ENCODE peak calls at places on chromosomes 1 and 21, in nine cellular contexts. F is HS-27A; V is AG20443; R is cardiac muscle cell; A is amniotic epithelial cell; W is cardiac septum; H is progenitor cell of endocrine pancreas; T is activated T-cell treated with anti-CD3 and anti-CD28 coated beads, Interleukin-2, amount 50 U/mL, for 48 hours; M is cardiac fibroblast. E is an unnamed sample.

GRCh38 chr1:33337994-33338494 is 17.1 kb upstream of the A3GALT2 start:
- DNase-seq in F (no peak), V (peak), R (peak), A (peak), W (no peak), H (no peak), T (no peak), M (peak), E (no peak)

GRCh38 chr21:41186763-41187536 is 19.0 kb downstream of the BACE2 start:
- DNase-seq in F (no peak), V (no peak), R (no peak), A (no peak), W (no peak), H (no peak), T (no peak), M (no peak), E (no peak)

GRCh38 chr21:30740462-30740861 is 6.6 kb downstream of the KRTAP21-2 start:
- DNase-seq in F (no peak), V (no peak), R (no peak), A (no peak), W (no peak), H (no peak), T (no peak), M (no peak), E (no peak)

GRCh38 chr1:101323530-101323929 is 86.7 kb downstream of the S1PR1 start:
- DNase-seq in F (no peak), V (no peak), R (no peak), A (no peak), W (no peak), H (no peak), T (no peak), M (no peak), E (no peak)

GRCh38 chr1:201795066-201795465 is 33.9 kb upstream of the IPO9 start:
- DNase-seq in F (no peak), V (peak), R (peak), A (no peak), W (no peak), H (no peak), T (no peak), M (peak), E (no peak)

GRCh38 chr1:8409107-8409506 is 91.2 kb downstream of the SLC45A1 start:
- DNase-seq in F (no peak), V (peak), R (peak), A (peak), W (no peak), H (no peak), T (no peak), M (peak), E (no peak)

GRCh38 chr1:182684128-182684828 is at the start of gene RGS8:
- DNase-seq in F (no peak), V (no peak), R (no peak), A (no peak), W (no peak), H (no peak), T (no peak), M (no peak), E (no peak)

GRCh38 chr1:84985365-84985764 is 11.5 kb downstream of the MCOLN2 start:
- DNase-seq in F (no peak), V (no peak), R (no peak), A (no peak), W (no peak), H (no peak), T (no peak), M (no peak), E (no peak)

GRCh38 chr1:115134850-115135484 is 45.7 kb upstream of the TSPAN2 start:
- DNase-seq in F (peak), V (peak), R (peak), A (peak), W (no peak), H (no peak), T (no peak), M (peak), E (no peak)

GRCh38 chr1:153220606-153221303 is 3.4 kb downstream of the PRR9 start:
- DNase-seq in F (no peak), V (no peak), R (no peak), A (peak), W (no peak), H (no peak), T (no peak), M (no peak), E (no peak)

GRCh38 chr1:162937721-162938395 is 76.9 kb upstream of the CCDC190 start:
- DNase-seq in F (no peak), V (no peak), R (no peak), A (peak), W (no peak), H (no peak), T (no peak), M (no peak), E (no peak)

GRCh38 chr1:236509647-236510401 is 14.0 kb upstream of the LGALS8 start:
- DNase-seq in F (no peak), V (no peak), R (no peak), A (no peak), W (no peak), H (no peak), T (no peak), M (no peak), E (no peak)

GRCh38 chr1:210536263-210536961 is 207.7 kb downstream of the HHAT start:
- DNase-seq in F (no peak), V (no peak), R (no peak), A (no peak), W (no peak), H (no peak), T (no peak), M (no peak), E (no peak)

GRCh38 chr1:40450491-40451237 is 388 bp downstream of the ZFP69B start:
- DNase-seq in F (peak), V (peak), R (peak), A (peak), W (peak), H (no peak), T (peak), M (peak), E (no peak)

GRCh38 chr1:29599826-29600225 is 363.5 kb downstream of the PTPRU start:
- DNase-seq in F (no peak), V (no peak), R (no peak), A (no peak), W (no peak), H (no peak), T (no peak), M (no peak), E (no peak)

GRCh38 chr1:43235451-43236121 is 34.2 kb upstream of the TMEM125 start:
- DNase-seq in F (no peak), V (no peak), R (no peak), A (no peak), W (no peak), H (no peak), T (no peak), M (no peak), E (no peak)

GRCh38 chr1:84851839-84852238 is 41.2 kb downstream of the LPAR3 start:
- DNase-seq in F (peak), V (peak), R (peak), A (peak), W (no peak), H (no peak), T (no peak), M (peak), E (no peak)

GRCh38 chr1:90579212-90579802 is 137.8 kb downstream of the BARHL2 start:
- DNase-seq in F (no peak), V (peak), R (peak), A (peak), W (no peak), H (no peak), T (no peak), M (peak), E (no peak)

GRCh38 chr21:41321211-41321907 is 4.8 kb downstream of the FAM3B start:
- DNase-seq in F (no peak), V (no peak), R (no peak), A (no peak), W (no peak), H (no peak), T (no peak), M (no peak), E (no peak)

GRCh38 chr1:112083487-112083886 is 94.0 kb upstream of the KCND3 start:
- DNase-seq in F (no peak), V (no peak), R (peak), A (peak), W (no peak), H (no peak), T (no peak), M (peak), E (no peak)

GRCh38 chr1:191240925-191241324 is 763.3 kb upstream of the BRINP3 start:
- DNase-seq in F (no peak), V (no peak), R (no peak), A (no peak), W (no peak), H (no peak), T (no peak), M (no peak), E (no peak)

GRCh38 chr1:27007909-27008582 is 4.6 kb downstream of the TENT5B start:
- DNase-seq in F (no peak), V (no peak), R (no peak), A (peak), W (no peak), H (no peak), T (no peak), M (peak), E (peak)

GRCh38 chr1:196399713-196400112 is 208.5 kb downstream of the KCNT2 start:
- DNase-seq in F (no peak), V (no peak), R (no peak), A (peak), W (no peak), H (no peak), T (no peak), M (no peak), E (no peak)

GRCh38 chr1:113930499-113931161 is 1.5 kb downstream of the HIPK1 start:
- DNase-seq in F (no peak), V (peak), R (peak), A (peak), W (no peak), H (no peak), T (peak), M (peak), E (no peak)

GRCh38 chr1:15803380-15803779 is 4.1 kb downstream of the UQCRHL start:
- DNase-seq in F (no peak), V (no peak), R (peak), A (no peak), W (no peak), H (no peak), T (peak), M (no peak), E (no peak)

GRCh38 chr1:167059045-167059728 is 31.0 kb downstream of the GPA33 start:
- DNase-seq in F (no peak), V (peak), R (peak), A (peak), W (no peak), H (peak), T (peak), M (peak), E (peak)

GRCh38 chr1:210151063-210151672 is 81.4 kb upstream of the SERTAD4 start:
- DNase-seq in F (no peak), V (no peak), R (no peak), A (no peak), W (no peak), H (no peak), T (no peak), M (no peak), E (no peak)

GRCh38 chr21:36104306-36105300 is 30.3 kb upstream of the CBR3 start:
- DNase-seq in F (no peak), V (no peak), R (peak), A (peak), W (no peak), H (peak), T (peak), M (peak), E (no peak)

GRCh38 chr1:175221548-175222175 is 29.1 kb upstream of the KIAA0040 start:
- DNase-seq in F (no peak), V (no peak), R (peak), A (no peak), W (no peak), H (no peak), T (no peak), M (peak), E (peak)

GRCh38 chr21:32090961-32091360 is 187.9 kb downstream of the MIS18A start:
- DNase-seq in F (no peak), V (no peak), R (no peak), A (no peak), W (no peak), H (no peak), T (no peak), M (no peak), E (no peak)

GRCh38 chr1:3029991-3030662 is 8.9 kb downstream of the ACTRT2 start:
- DNase-seq in F (no peak), V (no peak), R (no peak), A (no peak), W (peak), H (no peak), T (no peak), M (no peak), E (peak)

GRCh38 chr21:32412162-32412997 is at the start of gene EVA1C:
- DNase-seq in F (no peak), V (peak), R (peak), A (no peak), W (peak), H (peak), T (peak), M (peak), E (peak)

GRCh38 chr21:45004059-45004422 is 64.2 kb downstream of the SLX9 start:
- DNase-seq in F (no peak), V (no peak), R (no peak), A (no peak), W (no peak), H (no peak), T (no peak), M (no peak), E (peak)

GRCh38 chr1:152313970-152314369 is 11.1 kb downstream of the FLG start:
- DNase-seq in F (no peak), V (no peak), R (no peak), A (no peak), W (no peak), H (no peak), T (no peak), M (no peak), E (no peak)

E was measured in upper lobe of right lung.